ENCODE peak calls at places on chromosomes 5 and 9, in five cellular contexts. One of them, this sample, is unnamed.

GRCh38 chr5:1703352-1704050 is 96.1 kb downstream of the MRPL36 start:
- DNase-seq in cardiac muscle cell: no peak
- DNase-seq in brain microvascular endothelial cell: no peak
- DNase-seq in heart left ventricle: no peak
- DNase-seq in uterus: no peak
- DNase-seq in this sample: no peak

GRCh38 chr9:113754739-113755138 is 121.4 kb upstream of the ZNF618 start:
- DNase-seq in cardiac muscle cell: no peak
- DNase-seq in brain microvascular endothelial cell: no peak
- DNase-seq in heart left ventricle: no peak
- DNase-seq in uterus: no peak
- DNase-seq in this sample: no peak

GRCh38 chr5:41286165-41286564 is 72.8 kb upstream of the C6 start:
- DNase-seq in cardiac muscle cell: no peak
- DNase-seq in brain microvascular endothelial cell: no peak
- DNase-seq in heart left ventricle: no peak
- DNase-seq in uterus: no peak
- DNase-seq in this sample: no peak

GRCh38 chr5:115309751-115310370 is 13.4 kb upstream of the CCDC112 start:
- DNase-seq in cardiac muscle cell: peak; percentile 42
- DNase-seq in brain microvascular endothelial cell: no peak
- DNase-seq in heart left ventricle: no peak
- DNase-seq in uterus: no peak
- DNase-seq in this sample: no peak

GRCh38 chr9:77092536-77092935 is 73.1 kb downstream of the FOXB2 start:
- DNase-seq in cardiac muscle cell: no peak
- DNase-seq in brain microvascular endothelial cell: no peak
- DNase-seq in heart left ventricle: no peak
- DNase-seq in uterus: no peak
- DNase-seq in this sample: no peak

GRCh38 chr9:90054810-90055209 is 450.0 kb downstream of the GADD45G start:
- DNase-seq in cardiac muscle cell: no peak
- DNase-seq in brain microvascular endothelial cell: no peak
- DNase-seq in heart left ventricle: no peak
- DNase-seq in uterus: no peak
- DNase-seq in this sample: peak; percentile 69

GRCh38 chr5:108726446-108727091 is 21.1 kb upstream of the FER start:
- DNase-seq in cardiac muscle cell: no peak
- DNase-seq in brain microvascular endothelial cell: no peak
- DNase-seq in heart left ventricle: no peak
- DNase-seq in uterus: no peak
- DNase-seq in this sample: no peak

GRCh38 chr5:143554194-143554717 is 150.8 kb upstream of the NR3C1 start:
- DNase-seq in cardiac muscle cell: no peak
- DNase-seq in brain microvascular endothelial cell: peak; percentile 95
- DNase-seq in heart left ventricle: no peak
- DNase-seq in uterus: no peak
- DNase-seq in this sample: no peak

GRCh38 chr5:10768304-10768899 is 7.4 kb upstream of the DAP start:
- DNase-seq in cardiac muscle cell: no peak
- DNase-seq in brain microvascular endothelial cell: no peak
- DNase-seq in heart left ventricle: no peak
- DNase-seq in uterus: no peak
- DNase-seq in this sample: no peak

GRCh38 chr5:112254303-112254702 is 164.8 kb downstream of the EPB41L4A start:
- DNase-seq in cardiac muscle cell: no peak
- DNase-seq in brain microvascular endothelial cell: no peak
- DNase-seq in heart left ventricle: no peak
- DNase-seq in uterus: no peak
- DNase-seq in this sample: no peak

GRCh38 chr9:70352356-70352755 is 62.1 kb downstream of the KLF9 start:
- DNase-seq in cardiac muscle cell: no peak
- DNase-seq in brain microvascular endothelial cell: peak; percentile 8
- DNase-seq in heart left ventricle: no peak
- DNase-seq in uterus: no peak
- DNase-seq in this sample: no peak

GRCh38 chr5:155727512-155728145 is 599.3 kb upstream of the SGCD start:
- DNase-seq in cardiac muscle cell: no peak
- DNase-seq in brain microvascular endothelial cell: no peak
- DNase-seq in heart left ventricle: peak; percentile 18
- DNase-seq in uterus: no peak
- DNase-seq in this sample: no peak
- H3K4me3 ChIP-seq in cardiac muscle cell: peak overlapping the region; percentile 31
- H3K4me3 ChIP-seq in brain microvascular endothelial cell: no peak overlapping the region
- H3K4me3 ChIP-seq in heart left ventricle: peak overlapping the region; percentile 59
- H3K4me3 ChIP-seq in uterus: peak overlapping the region; percentile 27
- H3K4me3 ChIP-seq in this sample: no peak overlapping the region

DNA sequence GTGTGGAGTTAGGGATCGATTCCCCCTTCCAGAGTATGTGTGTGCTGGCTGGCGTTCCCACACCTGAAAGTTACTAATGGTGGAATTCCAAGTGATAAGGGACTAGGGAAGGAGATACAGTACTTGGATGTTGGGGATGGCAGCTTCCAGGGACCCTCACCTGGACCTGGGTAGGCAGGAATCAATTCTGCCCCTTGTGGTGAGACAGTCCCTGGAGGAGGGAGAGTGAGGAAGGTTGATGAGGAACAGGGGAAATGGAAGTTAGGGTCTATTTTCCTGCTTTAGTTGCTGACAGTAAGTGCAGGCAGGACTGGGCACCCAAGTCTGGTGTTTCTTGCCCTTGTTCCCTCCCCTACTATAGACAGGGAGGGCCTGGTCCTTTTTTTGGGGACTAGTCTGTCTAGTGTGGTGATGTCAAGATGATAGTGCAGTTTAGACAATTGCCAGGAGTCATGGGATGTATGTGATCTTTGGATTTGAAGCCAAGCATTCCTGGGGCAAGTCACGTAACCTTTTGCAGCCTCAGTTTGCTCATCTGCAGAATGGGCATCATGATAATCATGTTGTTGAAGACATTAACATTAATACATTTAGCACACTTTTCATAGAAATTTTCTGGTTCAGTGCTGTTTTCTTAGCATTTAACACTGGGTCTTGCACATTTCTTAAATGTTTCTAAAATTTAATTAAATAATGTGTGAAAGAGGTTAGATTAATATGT is 51.7 kb downstream of the DAB2IP start:
- DNase-seq in cardiac muscle cell: no peak
- DNase-seq in brain microvascular endothelial cell: no peak
- DNase-seq in heart left ventricle: no peak
- DNase-seq in uterus: no peak
- DNase-seq in this sample: no peak
- TF ChIP-seq CTCF in cardiac muscle cell: peak; percentile 15
- TF ChIP-seq CTCF in brain microvascular endothelial cell: peak; percentile 51
- TF ChIP-seq CTCF in heart left ventricle: no peak
- TF ChIP-seq CTCF in uterus: no peak
- TF ChIP-seq CTCF in this sample: no peak

GRCh38 chr9:123359546-123359945 is 3.5 kb downstream of the CRB2 start:
- DNase-seq in cardiac muscle cell: no peak
- DNase-seq in brain microvascular endothelial cell: no peak
- DNase-seq in heart left ventricle: no peak
- DNase-seq in uterus: no peak
- DNase-seq in this sample: peak; percentile 7
- H3K4me3 ChIP-seq in cardiac muscle cell: no peak overlapping the region
- H3K4me3 ChIP-seq in brain microvascular endothelial cell: no peak overlapping the region
- H3K4me3 ChIP-seq in heart left ventricle: no peak overlapping the region
- H3K4me3 ChIP-seq in uterus: no peak overlapping the region
- H3K4me3 ChIP-seq in this sample: no peak overlapping the region

DNA sequence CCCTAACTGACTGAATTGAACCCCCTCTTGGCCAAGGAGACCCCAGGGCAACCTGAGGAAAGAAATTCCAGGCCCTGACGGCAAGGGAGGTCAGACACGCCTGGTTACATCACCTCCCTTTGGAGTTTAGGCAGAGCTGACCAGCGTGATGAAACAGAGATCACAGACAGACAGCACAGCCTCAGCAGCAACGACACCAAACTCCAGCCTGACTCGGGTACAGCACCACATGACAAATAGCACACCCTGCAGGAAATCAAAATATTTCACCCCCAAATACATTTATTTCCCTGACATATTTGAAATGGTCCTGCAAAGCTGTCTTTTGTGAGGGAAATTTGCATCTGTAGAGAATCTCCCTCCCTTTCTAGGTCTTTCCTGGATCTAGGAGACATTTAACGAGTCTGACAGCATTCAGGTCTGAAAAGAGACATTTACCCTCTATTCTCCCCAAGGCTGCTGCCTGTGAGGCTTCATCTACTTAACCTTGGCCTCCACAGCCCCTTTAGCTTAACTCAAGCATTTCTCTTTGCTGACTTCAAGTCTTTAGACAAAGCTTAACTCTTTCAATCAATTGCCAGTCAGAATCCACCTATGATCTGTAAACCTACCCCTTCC is 2.6 kb downstream of the QSOX2 start:
- DNase-seq in cardiac muscle cell: no peak
- DNase-seq in brain microvascular endothelial cell: no peak
- DNase-seq in heart left ventricle: no peak
- DNase-seq in uterus: no peak
- DNase-seq in this sample: no peak
- TF ChIP-seq CTCF in cardiac muscle cell: no peak
- TF ChIP-seq CTCF in brain microvascular endothelial cell: peak; percentile 21
- TF ChIP-seq CTCF in heart left ventricle: no peak
- TF ChIP-seq CTCF in uterus: no peak
- TF ChIP-seq CTCF in this sample: no peak

GRCh38 chr5:180090769-180091546 is 19.4 kb upstream of the RNF130 start:
- DNase-seq in cardiac muscle cell: peak; percentile 52
- DNase-seq in brain microvascular endothelial cell: peak; percentile 36
- DNase-seq in heart left ventricle: no peak
- DNase-seq in uterus: no peak
- DNase-seq in this sample: no peak
- H3K4me3 ChIP-seq in cardiac muscle cell: peak overlapping the region; percentile 35
- H3K4me3 ChIP-seq in brain microvascular endothelial cell: peak overlapping the region; percentile 22
- H3K4me3 ChIP-seq in heart left ventricle: peak overlapping the region; percentile 79
- H3K4me3 ChIP-seq in uterus: peak overlapping the region; percentile 50
- H3K4me3 ChIP-seq in this sample: no peak overlapping the region

DNA sequence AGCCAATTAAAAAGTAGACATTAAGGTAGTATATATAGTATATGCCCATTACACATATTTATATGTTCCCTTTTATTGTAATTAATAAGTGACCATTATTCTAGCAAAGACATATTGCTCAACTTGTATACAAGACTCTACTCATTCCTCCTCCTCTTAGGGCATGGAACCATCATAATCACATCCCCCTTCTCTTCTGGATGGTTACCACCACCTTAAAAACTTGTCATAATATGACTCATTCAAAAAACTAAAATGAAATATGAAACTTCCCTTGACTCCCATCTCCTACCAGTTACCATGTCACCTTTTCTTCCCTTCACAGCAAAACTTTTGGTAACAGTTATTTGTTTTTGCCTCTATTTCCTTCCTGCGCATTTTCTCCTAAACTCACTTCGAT is 438.7 kb downstream of the KDM4C start:
- DNase-seq in cardiac muscle cell: no peak
- DNase-seq in brain microvascular endothelial cell: no peak
- DNase-seq in heart left ventricle: no peak
- DNase-seq in uterus: no peak
- DNase-seq in this sample: no peak
- TF ChIP-seq CTCF in cardiac muscle cell: no peak
- TF ChIP-seq CTCF in brain microvascular endothelial cell: no peak
- TF ChIP-seq CTCF in heart left ventricle: no peak
- TF ChIP-seq CTCF in uterus: no peak
- TF ChIP-seq CTCF in this sample: no peak

GRCh38 chr9:10339152-10339551 is 273.6 kb downstream of the PTPRD start:
- DNase-seq in cardiac muscle cell: no peak
- DNase-seq in brain microvascular endothelial cell: no peak
- DNase-seq in heart left ventricle: no peak
- DNase-seq in uterus: no peak
- DNase-seq in this sample: no peak
- H3K4me3 ChIP-seq in cardiac muscle cell: no peak overlapping the region
- H3K4me3 ChIP-seq in brain microvascular endothelial cell: no peak overlapping the region
- H3K4me3 ChIP-seq in heart left ventricle: no peak overlapping the region
- H3K4me3 ChIP-seq in uterus: no peak overlapping the region
- H3K4me3 ChIP-seq in this sample: no peak overlapping the region

GRCh38 chr9:35726876-35727438 is 5.0 kb downstream of the TLN1 start:
- DNase-seq in cardiac muscle cell: peak; percentile 59
- DNase-seq in brain microvascular endothelial cell: peak; percentile 40
- DNase-seq in heart left ventricle: peak; percentile 51
- DNase-seq in uterus: peak; percentile 62
- DNase-seq in this sample: no peak
- TF ChIP-seq CTCF in cardiac muscle cell: peak; percentile 11
- TF ChIP-seq CTCF in brain microvascular endothelial cell: peak; percentile 20
- TF ChIP-seq CTCF in heart left ventricle: peak; percentile 48
- TF ChIP-seq CTCF in uterus: no peak
- TF ChIP-seq CTCF in this sample: peak; percentile 4

This sample was measured in LNCaP clone FGC.